ENCODE peak calls at places on chromosomes 7 and 10, in eight cellular contexts. X is bronchial epithelial cell, R is HFFc6, G is fibroblast of the aortic adventitia, T is epithelial cell of esophagus, Q is psoas muscle, Z is Panc1, I is progenitor cell of endocrine pancreas. P is an unnamed sample.

GRCh38 chr10:4721994-4722753 is 103.8 kb upstream of the AKR1E2 start:
- DNase-seq in X (peak), R (peak), G (peak), T (peak), Q (no peak), Z (no peak), I (no peak), P (peak)

GRCh38 chr10:124005991-124006392 is 87.4 kb downstream of the CHST15 start:
- DNase-seq in X (no peak), R (no peak), G (no peak), T (no peak), Q (no peak), Z (no peak), I (no peak), P (no peak)

GRCh38 chr7:148625342-148625741 is 34.8 kb downstream of the C7orf33 start:
- DNase-seq in X (no peak), R (no peak), G (no peak), T (no peak), Q (no peak), Z (no peak), I (no peak), P (no peak)

GRCh38 chr10:104059364-104059763 is 26.3 kb downstream of the COL17A1 start:
- DNase-seq in X (no peak), R (no peak), G (no peak), T (no peak), Q (no peak), Z (no peak), I (no peak), P (no peak)

GRCh38 chr7:88279323-88279722 is 27.4 kb downstream of the STEAP4 start:
- DNase-seq in X (peak), R (no peak), G (no peak), T (peak), Q (no peak), Z (no peak), I (no peak), P (no peak)

GRCh38 chr7:31975546-31975945 is 94.7 kb downstream of the PDE1C start:
- DNase-seq in X (no peak), R (no peak), G (no peak), T (no peak), Q (no peak), Z (no peak), I (no peak), P (no peak)

GRCh38 chr7:50265968-50266694 is 38.4 kb upstream of the IKZF1 start:
- DNase-seq in X (no peak), R (no peak), G (no peak), T (no peak), Q (no peak), Z (no peak), I (no peak), P (no peak)

GRCh38 chr10:101297901-101298451 is 56.0 kb upstream of the BTRC start:
- DNase-seq in X (peak), R (peak), G (peak), T (peak), Q (peak), Z (peak), I (peak), P (peak)

GRCh38 chr10:125709553-125710266 is 9.8 kb upstream of the EDRF1 start:
- DNase-seq in X (no peak), R (no peak), G (peak), T (no peak), Q (no peak), Z (no peak), I (no peak), P (no peak)

GRCh38 chr7:101402081-101402779 is 39.6 kb downstream of the COL26A1 start:
- DNase-seq in X (peak), R (peak), G (peak), T (peak), Q (no peak), Z (no peak), I (no peak), P (peak)

GRCh38 chr10:7853892-7854289 is 35.6 kb downstream of the TAF3 start:
- DNase-seq in X (no peak), R (no peak), G (no peak), T (no peak), Q (no peak), Z (no peak), I (no peak), P (no peak)

GRCh38 chr10:81894616-81895015 is 19.6 kb downstream of the NRG3 start:
- DNase-seq in X (no peak), R (no peak), G (no peak), T (no peak), Q (no peak), Z (no peak), I (no peak), P (no peak)

GRCh38 chr10:54758791-54759190 is 42.2 kb downstream of the PCDH15 start:
- DNase-seq in X (peak), R (no peak), G (no peak), T (no peak), Q (no peak), Z (no peak), I (no peak), P (no peak)

GRCh38 chr7:39073432-39073831 is 95.7 kb downstream of the POU6F2 start:
- DNase-seq in X (no peak), R (no peak), G (no peak), T (no peak), Q (no peak), Z (no peak), I (no peak), P (no peak)

GRCh38 chr7:7969306-7970112 is 913 bp downstream of the GLCCI1 start:
- DNase-seq in X (peak), R (peak), G (peak), T (peak), Q (peak), Z (peak), I (peak), P (peak)

GRCh38 chr10:99569253-99569939 is 36.7 kb downstream of the NKX2-3 start:
- DNase-seq in X (no peak), R (no peak), G (no peak), T (no peak), Q (no peak), Z (no peak), I (no peak), P (no peak)

GRCh38 chr10:106440355-106440754 is 724.2 kb downstream of the SORCS1 start:
- DNase-seq in X (no peak), R (no peak), G (peak), T (peak), Q (no peak), Z (no peak), I (no peak), P (peak)

GRCh38 chr7:100438172-100438571 is 1.9 kb upstream of the PPP1R35 start:
- DNase-seq in X (no peak), R (no peak), G (no peak), T (no peak), Q (no peak), Z (no peak), I (no peak), P (no peak)

GRCh38 chr7:51045319-51046102 is 262.8 kb upstream of the GRB10 start:
- DNase-seq in X (peak), R (peak), G (peak), T (peak), Q (no peak), Z (peak), I (no peak), P (peak)

GRCh38 chr7:132577206-132578049 is 1.2 kb upstream of the PLXNA4 start:
- DNase-seq in X (no peak), R (no peak), G (peak), T (peak), Q (peak), Z (no peak), I (peak), P (peak)

GRCh38 chr10:94183666-94184264 is 179.0 kb downstream of the NOC3L start:
- DNase-seq in X (peak), R (peak), G (peak), T (peak), Q (no peak), Z (no peak), I (no peak), P (peak)

GRCh38 chr7:44572771-44573170 is 937 bp downstream of the DDX56 start:
- DNase-seq in X (no peak), R (no peak), G (no peak), T (no peak), Q (no peak), Z (no peak), I (no peak), P (no peak)

GRCh38 chr7:55250313-55250712 is 114.8 kb upstream of the LANCL2 start:
- DNase-seq in X (peak), R (no peak), G (no peak), T (peak), Q (no peak), Z (no peak), I (no peak), P (no peak)
- TF ChIP-seq CTCF in X (peak), R (peak), G (peak), T (peak), Q (no peak), Z (peak), I (peak), P (peak)

DNA sequence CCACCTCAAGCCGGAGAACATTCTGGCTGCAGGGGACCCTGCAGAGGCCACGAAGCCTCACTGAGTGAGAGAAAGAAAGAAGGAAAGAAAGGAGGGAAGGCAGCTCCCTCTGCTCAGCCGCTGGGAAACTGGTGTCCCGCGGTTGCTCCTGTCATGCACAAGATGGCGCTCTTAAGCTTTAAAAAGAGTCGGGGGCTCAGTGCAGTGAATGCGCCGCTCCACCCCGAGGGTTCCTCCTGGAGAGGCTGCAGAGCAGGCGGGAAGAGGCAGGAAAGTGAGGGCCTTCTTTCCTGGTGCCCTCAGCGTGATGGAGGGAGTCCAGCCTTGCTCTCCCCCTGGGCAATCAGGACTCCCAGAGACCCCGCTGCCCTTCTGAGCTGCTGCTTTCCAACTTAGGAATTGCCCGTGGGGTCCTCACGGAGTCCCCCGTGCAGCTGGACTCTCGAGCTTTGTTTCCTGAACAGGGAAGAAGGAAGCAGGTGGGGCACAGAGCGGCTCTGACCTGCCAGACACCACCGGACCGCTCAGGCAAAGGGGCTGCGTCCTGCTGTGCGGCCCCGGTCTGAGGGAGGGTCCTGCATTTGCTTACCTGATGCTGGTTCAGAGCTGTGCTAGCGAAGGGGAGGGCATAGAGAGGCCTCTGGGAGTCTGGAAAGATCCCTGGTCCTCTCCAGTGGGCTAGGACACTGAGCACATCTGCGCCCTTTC is 141.9 kb upstream of the MKI67 start:
- DNase-seq in X (no peak), R (no peak), G (no peak), T (no peak), Q (peak), Z (no peak), I (peak), P (no peak)
- TF ChIP-seq CTCF in X (peak), R (peak), G (no peak), T (peak), Q (peak), Z (peak), I (peak), P (peak)

GRCh38 chr10:27240891-27241639 is 468 bp upstream of the ACBD5 start:
- DNase-seq in X (peak), R (no peak), G (peak), T (peak), Q (peak), Z (no peak), I (no peak), P (peak)
- TF ChIP-seq CTCF in X (no peak), R (no peak), G (no peak), T (no peak), Q (no peak), Z (no peak), I (no peak), P (no peak)

GRCh38 chr10:112361951-112362770 is 11.8 kb upstream of the ACSL5 start:
- DNase-seq in X (peak), R (peak), G (peak), T (peak), Q (no peak), Z (no peak), I (no peak), P (peak)
- TF ChIP-seq CTCF in X (no peak), R (peak), G (peak), T (no peak), Q (peak), Z (no peak), I (no peak), P (no peak)

GRCh38 chr7:23394828-23395227 is 75.5 kb downstream of the IGF2BP3 start:
- DNase-seq in X (no peak), R (no peak), G (no peak), T (no peak), Q (no peak), Z (no peak), I (no peak), P (peak)

GRCh38 chr7:23385120-23385519 is 85.2 kb downstream of the IGF2BP3 start:
- DNase-seq in X (no peak), R (no peak), G (no peak), T (no peak), Q (no peak), Z (no peak), I (no peak), P (no peak)

GRCh38 chr7:23387583-23387982 is 82.7 kb downstream of the IGF2BP3 start:
- DNase-seq in X (no peak), R (no peak), G (no peak), T (no peak), Q (no peak), Z (no peak), I (no peak), P (no peak)

GRCh38 chr7:23393636-23394035 is 76.7 kb downstream of the IGF2BP3 start:
- DNase-seq in X (no peak), R (no peak), G (no peak), T (no peak), Q (no peak), Z (no peak), I (no peak), P (no peak)

GRCh38 chr7:23389701-23390100 is 80.6 kb downstream of the IGF2BP3 start:
- DNase-seq in X (no peak), R (no peak), G (no peak), T (no peak), Q (no peak), Z (no peak), I (no peak), P (no peak)
- TF ChIP-seq CTCF in X (no peak), R (no peak), G (no peak), T (no peak), Q (no peak), Z (no peak), I (no peak), P (no peak)

GRCh38 chr10:67476201-67476600 is 219.8 kb downstream of the CTNNA3 start:
- DNase-seq in X (no peak), R (no peak), G (no peak), T (no peak), Q (no peak), Z (no peak), I (no peak), P (no peak)
- TF ChIP-seq CTCF in X (no peak), R (no peak), G (no peak), T (no peak), Q (no peak), Z (no peak), I (no peak), P (no peak)

P was measured in astrocyte of the spinal cord.